ENCODE peak calls at places on chromosomes 3 and 15, in four cellular contexts. One of them, this sample, is unnamed.

GRCh38 chr3:177034850-177035475 is 162.3 kb downstream of the TBL1XR1 start:
- DNase-seq in mesendoderm: no peak
- DNase-seq in pancreas: no peak
- DNase-seq in DND-41: no peak
- DNase-seq in this sample: no peak

GRCh38 chr3:193857996-193858395 is 265.0 kb downstream of the OPA1 start:
- DNase-seq in pancreas: no peak
- DNase-seq in mesendoderm: no peak
- DNase-seq in DND-41: no peak
- DNase-seq in this sample: no peak

GRCh38 chr3:134381836-134382442 is 7.7 kb upstream of the AMOTL2 start:
- DNase-seq in DND-41: no peak
- DNase-seq in pancreas: peak; percentile 70
- DNase-seq in mesendoderm: no peak
- DNase-seq in this sample: no peak

GRCh38 chr3:147398841-147399534 is 7.4 kb downstream of the ZIC4 start:
- DNase-seq in pancreas: no peak
- DNase-seq in DND-41: no peak
- DNase-seq in mesendoderm: peak; percentile 9
- DNase-seq in this sample: no peak

GRCh38 chr3:115804722-115805121 is 181.4 kb downstream of the GAP43 start:
- DNase-seq in pancreas: no peak
- DNase-seq in DND-41: no peak
- DNase-seq in mesendoderm: no peak
- DNase-seq in this sample: no peak

GRCh38 chr3:94099311-94099710 is 36.5 kb downstream of the NSUN3 start:
- DNase-seq in DND-41: no peak
- DNase-seq in mesendoderm: no peak
- DNase-seq in pancreas: no peak
- DNase-seq in this sample: no peak

GRCh38 chr3:87236093-87236492 is 9.0 kb downstream of the CHMP2B start:
- DNase-seq in pancreas: no peak
- DNase-seq in DND-41: no peak
- DNase-seq in mesendoderm: peak; percentile 50
- DNase-seq in this sample: no peak

GRCh38 chr3:170802164-170803151 is 67.5 kb downstream of the RPL22L1 start:
- DNase-seq in DND-41: no peak
- DNase-seq in mesendoderm: peak; percentile 89
- DNase-seq in pancreas: no peak
- DNase-seq in this sample: no peak

GRCh38 chr3:56467801-56468183 is 475 bp downstream of the ERC2 start:
- DNase-seq in mesendoderm: peak; percentile 49
- DNase-seq in DND-41: no peak
- DNase-seq in pancreas: peak; percentile 64
- DNase-seq in this sample: no peak

GRCh38 chr3:190382082-190382481 is 5.9 kb upstream of the CLDN16 start:
- DNase-seq in DND-41: no peak
- DNase-seq in pancreas: no peak
- DNase-seq in mesendoderm: no peak
- DNase-seq in this sample: no peak

GRCh38 chr3:43533009-43533408 is 88.8 kb downstream of the ANO10 start:
- DNase-seq in mesendoderm: no peak
- DNase-seq in DND-41: no peak
- DNase-seq in pancreas: no peak
- DNase-seq in this sample: no peak

GRCh38 chr3:4814302-4814903 is 164.8 kb upstream of the BHLHE40 start:
- DNase-seq in DND-41: no peak
- DNase-seq in mesendoderm: peak; percentile 44
- DNase-seq in pancreas: no peak
- DNase-seq in this sample: no peak

GRCh38 chr3:45968706-45969105 is 25.4 kb downstream of the CXCR6 start:
- DNase-seq in pancreas: no peak
- DNase-seq in mesendoderm: peak; percentile 81
- DNase-seq in DND-41: no peak
- DNase-seq in this sample: no peak

GRCh38 chr15:51724673-51725072 is 12.8 kb downstream of the LYSMD2 start:
- DNase-seq in pancreas: no peak
- DNase-seq in mesendoderm: peak; percentile 79
- DNase-seq in DND-41: no peak
- DNase-seq in this sample: no peak

GRCh38 chr15:70892912-70893560 is 410 bp downstream of the LRRC49 start:
- DNase-seq in pancreas: peak; percentile 56
- DNase-seq in DND-41: no peak
- DNase-seq in mesendoderm: peak; percentile 44
- DNase-seq in this sample: no peak

GRCh38 chr3:189830401-189830800 is 199.2 kb downstream of the TP63 start:
- DNase-seq in mesendoderm: no peak
- DNase-seq in DND-41: no peak
- DNase-seq in pancreas: no peak
- DNase-seq in this sample: no peak

GRCh38 chr15:56931674-56932507 is 13.4 kb downstream of the TCF12 start:
- DNase-seq in pancreas: no peak
- DNase-seq in mesendoderm: no peak
- DNase-seq in DND-41: peak; percentile 45
- DNase-seq in this sample: no peak

GRCh38 chr3:40055956-40056355 is 246.5 kb downstream of the MYRIP start:
- DNase-seq in DND-41: no peak
- DNase-seq in pancreas: no peak
- DNase-seq in mesendoderm: no peak
- DNase-seq in this sample: no peak

GRCh38 chr3:65006300-65006739 is 318.5 kb upstream of the ADAMTS9 start:
- DNase-seq in pancreas: no peak
- DNase-seq in mesendoderm: no peak
- DNase-seq in DND-41: no peak
- DNase-seq in this sample: no peak

GRCh38 chr3:171528102-171528501 is 67.9 kb upstream of the TNIK start:
- DNase-seq in mesendoderm: no peak
- DNase-seq in DND-41: no peak
- DNase-seq in pancreas: no peak
- DNase-seq in this sample: no peak

GRCh38 chr3:127715541-127715940 is 42.8 kb downstream of the ABTB1 start:
- DNase-seq in pancreas: no peak
- DNase-seq in mesendoderm: no peak
- DNase-seq in DND-41: no peak
- DNase-seq in this sample: no peak

GRCh38 chr3:38566215-38566528 is 70.0 kb downstream of the EXOG start:
- DNase-seq in mesendoderm: no peak
- DNase-seq in pancreas: peak; percentile 46
- DNase-seq in DND-41: no peak
- DNase-seq in this sample: peak; percentile 29

GRCh38 chr3:71062920-71063767 is 520.4 kb downstream of the FOXP1 start:
- DNase-seq in DND-41: no peak
- DNase-seq in mesendoderm: no peak
- DNase-seq in pancreas: no peak
- DNase-seq in this sample: peak; percentile 29

GRCh38 chr15:29133791-29134190 is 135.8 kb downstream of the NSMCE3 start:
- DNase-seq in pancreas: no peak
- DNase-seq in DND-41: no peak
- DNase-seq in mesendoderm: no peak
- DNase-seq in this sample: no peak

GRCh38 chr3:171420667-171421066 is 39.5 kb downstream of the TNIK start:
- DNase-seq in mesendoderm: no peak
- DNase-seq in DND-41: no peak
- DNase-seq in pancreas: no peak
- DNase-seq in this sample: no peak

GRCh38 chr15:33135355-33135781 is 59.1 kb downstream of the FMN1 start:
- DNase-seq in DND-41: no peak
- DNase-seq in mesendoderm: no peak
- DNase-seq in pancreas: no peak
- DNase-seq in this sample: no peak

GRCh38 chr3:140236836-140237476 is 302.0 kb downstream of the CLSTN2 start:
- DNase-seq in pancreas: no peak
- DNase-seq in DND-41: no peak
- DNase-seq in mesendoderm: no peak
- DNase-seq in this sample: no peak

GRCh38 chr3:146883292-146883691 is 278.1 kb upstream of the PLSCR5 start:
- DNase-seq in pancreas: no peak
- DNase-seq in DND-41: peak; percentile 21
- DNase-seq in mesendoderm: no peak
- DNase-seq in this sample: no peak

GRCh38 chr3:51391566-51392300 is 648 bp downstream of the RBM15B start:
- DNase-seq in mesendoderm: peak; percentile 51
- DNase-seq in DND-41: peak; percentile 46
- DNase-seq in pancreas: peak; percentile 76
- DNase-seq in this sample: peak; percentile 30

GRCh38 chr3:10142707-10143560 is 1.4 kb downstream of the VHL start:
- DNase-seq in pancreas: no peak
- DNase-seq in DND-41: peak; percentile 57
- DNase-seq in mesendoderm: peak; percentile 30
- DNase-seq in this sample: no peak

GRCh38 chr3:126354776-126355175 is 2.4 kb downstream of the KLF15 start:
- DNase-seq in DND-41: no peak
- DNase-seq in mesendoderm: no peak
- DNase-seq in pancreas: peak; percentile 65
- DNase-seq in this sample: no peak

GRCh38 chr3:126353694-126354321 is 3.4 kb downstream of the KLF15 start:
- DNase-seq in DND-41: no peak
- DNase-seq in mesendoderm: no peak
- DNase-seq in pancreas: peak; percentile 54
- DNase-seq in this sample: no peak

GRCh38 chr3:126355777-126356372 is 1.3 kb downstream of the KLF15 start:
- DNase-seq in mesendoderm: peak; percentile 95
- DNase-seq in DND-41: no peak
- DNase-seq in pancreas: peak; percentile 95
- DNase-seq in this sample: peak; percentile 8

GRCh38 chr3:126356373-126357298 is 572 bp downstream of the KLF15 start:
- DNase-seq in DND-41: no peak
- DNase-seq in mesendoderm: no peak
- DNase-seq in pancreas: peak; percentile 79
- DNase-seq in this sample: peak; percentile 16

GRCh38 chr3:126355251-126355650 is 2.0 kb downstream of the KLF15 start:
- DNase-seq in pancreas: peak; percentile 59
- DNase-seq in DND-41: peak; percentile 6
- DNase-seq in mesendoderm: no peak
- DNase-seq in this sample: no peak
- H3K27ac ChIP-seq in pancreas: peak overlapping the region; percentile 98
- H3K27ac ChIP-seq in DND-41: no peak overlapping the region
- H3K27ac ChIP-seq in mesendoderm: no peak overlapping the region
- H3K27ac ChIP-seq in this sample: no peak overlapping the region

GRCh38 chr3:122929188-122929465 is 98.4 kb downstream of the SEMA5B start:
- DNase-seq in DND-41: no peak
- DNase-seq in mesendoderm: no peak
- DNase-seq in pancreas: no peak
- DNase-seq in this sample: no peak

GRCh38 chr3:122927726-122928125 is 99.8 kb downstream of the SEMA5B start:
- DNase-seq in mesendoderm: no peak
- DNase-seq in pancreas: no peak
- DNase-seq in DND-41: no peak
- DNase-seq in this sample: no peak

GRCh38 chr3:122926811-122927210 is 100.8 kb downstream of the SEMA5B start:
- DNase-seq in mesendoderm: no peak
- DNase-seq in pancreas: no peak
- DNase-seq in DND-41: no peak
- DNase-seq in this sample: no peak

GRCh38 chr3:122929576-122930365 is 97.8 kb downstream of the SEMA5B start:
- DNase-seq in mesendoderm: no peak
- DNase-seq in pancreas: no peak
- DNase-seq in DND-41: no peak
- DNase-seq in this sample: no peak

GRCh38 chr3:122928396-122929187 is 99.0 kb downstream of the SEMA5B start:
- DNase-seq in mesendoderm: no peak
- DNase-seq in pancreas: no peak
- DNase-seq in DND-41: no peak
- DNase-seq in this sample: no peak
- H3K4me1 ChIP-seq in mesendoderm: no peaks in the 10 kb centered on the region
- H3K4me1 ChIP-seq in pancreas: no peaks in the 10 kb centered on the region
- H3K4me1 ChIP-seq in DND-41: no peaks in the 10 kb centered on the region
- H3K4me1 ChIP-seq in this sample: no peaks in the 10 kb centered on the region

DNA sequence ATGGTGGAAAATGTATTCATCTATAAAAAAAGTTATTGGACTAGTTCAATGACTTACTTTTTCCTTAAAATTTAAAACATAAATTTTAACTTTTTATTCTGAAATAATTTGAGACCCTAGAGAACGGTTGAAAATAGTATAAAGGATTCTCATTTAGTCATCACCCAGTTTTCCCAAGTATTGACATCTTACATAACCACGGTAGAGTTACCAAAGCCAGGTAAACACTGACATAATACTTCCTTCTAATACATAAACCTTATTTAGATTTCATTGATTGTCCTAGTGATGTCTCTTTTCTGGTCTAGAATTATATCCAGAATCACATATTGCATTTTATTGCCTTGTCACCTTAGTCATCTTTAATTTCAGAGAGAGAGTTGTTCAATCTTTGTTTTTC is 319.1 kb downstream of the LPP start:
- DNase-seq in mesendoderm: no peak
- DNase-seq in pancreas: no peak
- DNase-seq in DND-41: no peak
- DNase-seq in this sample: no peak
- H3K27ac ChIP-seq in mesendoderm: no peak overlapping the region
- H3K27ac ChIP-seq in pancreas: no peak overlapping the region
- H3K27ac ChIP-seq in DND-41: no peak overlapping the region
- H3K27ac ChIP-seq in this sample: no peak overlapping the region

GRCh38 chr15:74209560-74209958 is 7.0 kb upstream of the STRA6 start:
- DNase-seq in pancreas: no peak
- DNase-seq in DND-41: no peak
- DNase-seq in mesendoderm: no peak
- DNase-seq in this sample: no peak

GRCh38 chr15:74210729-74211128 is 8.1 kb upstream of the STRA6 start:
- DNase-seq in DND-41: no peak
- DNase-seq in pancreas: no peak
- DNase-seq in mesendoderm: no peak
- DNase-seq in this sample: no peak

GRCh38 chr15:74212494-74212893 is 9.9 kb upstream of the STRA6 start:
- DNase-seq in mesendoderm: no peak
- DNase-seq in DND-41: no peak
- DNase-seq in pancreas: no peak
- DNase-seq in this sample: no peak

GRCh38 chr15:74209997-74210573 is 7.5 kb upstream of the STRA6 start:
- DNase-seq in DND-41: no peak
- DNase-seq in pancreas: no peak
- DNase-seq in mesendoderm: no peak
- DNase-seq in this sample: no peak

GRCh38 chr15:74211656-74212055 is 9.1 kb upstream of the STRA6 start:
- DNase-seq in DND-41: no peak
- DNase-seq in mesendoderm: no peak
- DNase-seq in pancreas: no peak
- DNase-seq in this sample: no peak
- H3K4me1 ChIP-seq in DND-41: peaks cover 3% of the 10 kb centered on the region
- H3K4me1 ChIP-seq in mesendoderm: peaks cover 28% of the 10 kb centered on the region
- H3K4me1 ChIP-seq in pancreas: no peaks in the 10 kb centered on the region
- H3K4me1 ChIP-seq in this sample: no peaks in the 10 kb centered on the region

DNA sequence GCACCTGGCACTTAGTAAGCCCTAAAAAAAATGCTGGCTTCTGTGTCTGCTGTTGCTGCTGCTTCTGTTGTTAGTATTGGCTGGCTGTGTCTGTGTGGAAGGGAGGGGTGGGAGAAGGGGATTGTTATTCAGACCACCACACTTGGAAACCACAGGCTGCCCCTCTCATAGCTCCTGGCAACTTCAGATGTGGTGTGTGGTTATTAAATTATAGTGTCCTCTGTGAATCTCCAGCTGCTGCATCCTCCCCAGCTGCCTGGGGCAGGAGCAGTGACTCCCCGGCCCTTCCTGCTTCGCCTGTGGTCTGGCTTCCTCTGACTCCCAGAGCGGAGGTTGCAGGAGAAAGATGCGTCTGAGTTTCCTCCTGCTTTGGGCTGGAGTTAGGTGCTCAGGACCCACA is 31.1 kb downstream of the FGD5 start:
- DNase-seq in DND-41: peak; percentile 69
- DNase-seq in pancreas: no peak
- DNase-seq in mesendoderm: no peak
- DNase-seq in this sample: no peak
- H3K27ac ChIP-seq in DND-41: peak overlapping the region; percentile 26
- H3K27ac ChIP-seq in pancreas: no peak overlapping the region
- H3K27ac ChIP-seq in mesendoderm: no peak overlapping the region
- H3K27ac ChIP-seq in this sample: no peak overlapping the region